ENCODE peak calls at places on chromosomes 4 and X, in nine cellular contexts. S is choroid plexus epithelial cell, Y is GM06990, F is ovary, Q is epithelial cell of esophagus, M is hepatocyte, A is HCT116, O is dorsolateral prefrontal cortex, K is cardiac muscle cell. I is an unnamed sample.

GRCh38 chr4:180455226-180455625 is 1788.0 kb upstream of the TENM3 start:
- DNase-seq in S (no peak), Y (no peak), F (no peak), Q (peak; percentile 71), M (peak; percentile 32), A (no peak), O (no peak), K (no peak), I (no peak)

GRCh38 chrX:110022555-110023448 is 19.9 kb downstream of the TMEM164 start:
- DNase-seq in S (no peak), Y (no peak), F (no peak), Q (no peak), M (no peak), A (no peak), O (no peak), K (no peak), I (no peak)

GRCh38 chr4:111406036-111406435 is 739.2 kb upstream of the FAM241A start:
- DNase-seq in S (no peak), Y (no peak), F (no peak), Q (no peak), M (no peak), A (no peak), O (no peak), K (no peak), I (no peak)

GRCh38 chr4:4575284-4576211 is 33.7 kb upstream of the STX18 start:
- DNase-seq in S (peak; percentile 65), Y (peak; percentile 82), F (peak; percentile 72), Q (peak; percentile 17), M (peak; percentile 86), A (peak; percentile 33), O (peak; percentile 14), K (peak; percentile 73), I (peak; percentile 46)

GRCh38 chr4:55903577-55903976 is 45.2 kb upstream of the CEP135 start:
- DNase-seq in S (no peak), Y (no peak), F (no peak), Q (no peak), M (no peak), A (no peak), O (no peak), K (no peak), I (no peak)

GRCh38 chr4:159235779-159236368 is 133.0 kb downstream of the RAPGEF2 start:
- DNase-seq in S (peak; percentile 80), Y (no peak), F (no peak), Q (no peak), M (no peak), A (no peak), O (no peak), K (peak; percentile 22), I (no peak)

GRCh38 chr4:149795256-149795655 is 20.4 kb downstream of the IQCM start:
- DNase-seq in S (no peak), Y (no peak), F (no peak), Q (no peak), M (peak; percentile 11), A (no peak), O (no peak), K (no peak), I (no peak)

GRCh38 chr4:37892641-37893040 is 1.8 kb downstream of the TBC1D1 start:
- DNase-seq in S (no peak), Y (peak; percentile 58), F (no peak), Q (no peak), M (no peak), A (no peak), O (no peak), K (no peak), I (no peak)

GRCh38 chr4:73234712-73235111 is 23.9 kb downstream of the ANKRD17 start:
- DNase-seq in S (peak; percentile 31), Y (no peak), F (no peak), Q (peak; percentile 10), M (no peak), A (no peak), O (no peak), K (peak; percentile 60), I (no peak)

GRCh38 chr4:43130228-43131021 is 237.9 kb downstream of the GRXCR1 start:
- DNase-seq in S (no peak), Y (no peak), F (no peak), Q (no peak), M (no peak), A (no peak), O (no peak), K (no peak), I (no peak)

GRCh38 chr4:2462218-2462991 is 6.5 kb upstream of the RNF4 start:
- DNase-seq in S (peak; percentile 77), Y (peak; percentile 82), F (peak; percentile 76), Q (peak; percentile 69), M (peak; percentile 91), A (peak; percentile 15), O (peak; percentile 39), K (peak; percentile 80), I (peak; percentile 64)

GRCh38 chr4:1775731-1776500 is 17.2 kb upstream of the FGFR3 start:
- DNase-seq in S (no peak), Y (no peak), F (no peak), Q (peak; percentile 80), M (no peak), A (no peak), O (peak; percentile 65), K (no peak), I (peak; percentile 66)

GRCh38 chr4:153537493-153537960 is 71.4 kb downstream of the TMEM131L start:
- DNase-seq in S (no peak), Y (no peak), F (no peak), Q (no peak), M (no peak), A (no peak), O (no peak), K (no peak), I (no peak)
- TF ChIP-seq CTCF in S (no peak), Y (no peak), F (no peak), Q (no peak), M (no peak), A (no peak), O (no peak), K (no peak), I (no peak)

GRCh38 chr4:152357206-152357605 is 178.7 kb downstream of the FBXW7 start:
- DNase-seq in S (peak; percentile 74), Y (no peak), F (no peak), Q (peak; percentile 51), M (no peak), A (no peak), O (no peak), K (peak; percentile 50), I (no peak)

GRCh38 chr4:152360045-152360410 is 175.9 kb downstream of the FBXW7 start:
- DNase-seq in S (peak; percentile 61), Y (peak; percentile 32), F (no peak), Q (peak; percentile 17), M (no peak), A (no peak), O (no peak), K (peak; percentile 6), I (no peak)

GRCh38 chr4:152359208-152360044 is 176.5 kb downstream of the FBXW7 start:
- DNase-seq in S (no peak), Y (peak; percentile 40), F (no peak), Q (no peak), M (no peak), A (no peak), O (no peak), K (no peak), I (no peak)

GRCh38 chr4:152352645-152353116 is 183.2 kb downstream of the FBXW7 start:
- DNase-seq in S (peak; percentile 99), Y (peak; percentile 50), F (peak; percentile 62), Q (peak; percentile 96), M (peak; percentile 82), A (peak; percentile 81), O (peak; percentile 79), K (peak; percentile 97), I (no peak)

GRCh38 chr4:152356428-152357034 is 179.4 kb downstream of the FBXW7 start:
- DNase-seq in S (peak; percentile 81), Y (no peak), F (no peak), Q (peak; percentile 35), M (no peak), A (no peak), O (no peak), K (peak; percentile 61), I (no peak)
- TF ChIP-seq CTCF in S (no peak), Y (peak; percentile 1), F (no peak), Q (no peak), M (peak; percentile 9), A (peak; percentile 12), O (no peak), K (no peak), I (no peak)

GRCh38 chr4:77595361-77595973 is 10.2 kb upstream of the CXCL13 start:
- DNase-seq in S (no peak), Y (no peak), F (no peak), Q (no peak), M (no peak), A (no peak), O (no peak), K (no peak), I (no peak)

GRCh38 chr4:77601614-77602187 is 3.9 kb upstream of the CXCL13 start:
- DNase-seq in S (no peak), Y (no peak), F (no peak), Q (peak; percentile 74), M (no peak), A (no peak), O (no peak), K (no peak), I (no peak)

GRCh38 chr4:77593993-77594392 is 11.6 kb upstream of the CXCL13 start:
- DNase-seq in S (no peak), Y (no peak), F (no peak), Q (peak; percentile 26), M (no peak), A (no peak), O (no peak), K (no peak), I (no peak)

GRCh38 chr4:77600521-77601451 is 4.8 kb upstream of the CXCL13 start:
- DNase-seq in S (peak; percentile 64), Y (no peak), F (no peak), Q (peak; percentile 62), M (peak; percentile 62), A (peak; percentile 37), O (no peak), K (peak; percentile 61), I (peak; percentile 38)

DNA sequence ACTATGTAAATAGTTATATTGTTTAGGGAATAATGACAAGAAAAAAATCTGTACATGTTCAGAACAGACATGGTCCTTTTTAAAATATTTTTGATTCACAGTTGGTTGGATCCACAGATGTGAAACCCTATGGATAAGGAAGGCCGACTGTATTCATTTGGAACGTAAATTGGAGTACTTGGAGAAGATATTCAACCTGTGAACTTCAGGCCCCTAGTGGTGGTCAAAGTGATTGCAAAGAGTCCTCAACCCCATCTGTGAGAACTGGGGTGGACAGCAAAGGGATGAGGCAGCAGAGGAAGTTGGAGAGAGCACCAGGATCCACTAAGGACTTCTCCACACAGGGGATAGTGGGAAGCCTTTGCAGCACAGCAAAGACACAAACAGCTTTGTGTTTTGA is 6.2 kb upstream of the CXCL13 start:
- DNase-seq in S (peak; percentile 78), Y (no peak), F (no peak), Q (peak; percentile 67), M (peak; percentile 52), A (peak; percentile 53), O (no peak), K (peak; percentile 68), I (peak; percentile 51)
- TF ChIP-seq CTCF in S (peak; percentile 83), Y (peak; percentile 64), F (no peak), Q (peak; percentile 70), M (peak; percentile 41), A (peak; percentile 72), O (peak; percentile 31), K (peak; percentile 76), I (peak; percentile 27)

DNA sequence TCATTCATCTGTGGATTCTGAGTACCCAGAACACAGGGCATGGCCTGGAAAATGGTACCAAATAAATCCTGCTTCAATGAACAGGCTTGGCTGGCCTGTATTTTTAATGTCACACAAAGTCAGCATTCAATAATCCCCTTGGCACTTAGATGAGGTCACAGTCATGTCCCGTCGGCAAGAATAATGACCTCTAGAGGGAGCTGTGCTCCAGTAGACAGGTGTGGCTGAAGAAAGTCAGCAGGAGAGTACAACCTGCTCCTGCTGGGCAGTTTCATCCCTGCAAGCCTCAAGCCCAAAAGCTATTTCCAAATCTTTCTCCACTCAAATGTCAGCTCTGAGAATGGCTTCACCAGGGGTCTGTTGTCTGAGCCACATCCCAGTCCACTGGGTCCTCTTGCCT is 404.0 kb upstream of the F9 start:
- DNase-seq in S (no peak), Y (no peak), F (no peak), Q (peak; percentile 63), M (peak; percentile 66), A (no peak), O (no peak), K (no peak), I (peak; percentile 1)
- TF ChIP-seq CTCF in S (no peak), Y (peak; percentile 56), F (no peak), Q (peak; percentile 60), M (peak; percentile 43), A (no peak), O (no peak), K (no peak), I (no peak)